ENCODE peak calls at places on chromosome 2, in eight cellular contexts. I is stomach, D is A549, N is GM12878, Y is upper lobe of left lung, P is esophagus muscularis mucosa, V is K562, K is HepG2. F is an unnamed sample.

GRCh38 chr2:186503827-186504606 is 18.0 kb downstream of the ZC3H15 start:
- DNase-seq in N (no peak), D (peak), Y (no peak), V (no peak), P (no peak), I (no peak), K (peak), F (no peak)

GRCh38 chr2:228819701-228820100 is 451.4 kb downstream of the PID1 start:
- DNase-seq in D (no peak), Y (no peak), V (no peak), I (no peak), K (no peak), P (no peak), N (no peak), F (no peak)

GRCh38 chr2:215828528-215829184 is 184.7 kb downstream of the MREG start:
- DNase-seq in P (peak), K (peak), Y (peak), V (peak), D (peak), N (no peak), I (peak), F (peak)

GRCh38 chr2:69993048-69993565 is 31.7 kb upstream of the ASPRV1 start:
- DNase-seq in Y (peak), P (no peak), D (no peak), V (no peak), N (no peak), I (no peak), K (no peak), F (peak)

GRCh38 chr2:207143131-207143473 is 22.6 kb downstream of the KLF7 start:
- DNase-seq in P (no peak), D (no peak), N (no peak), V (no peak), Y (no peak), I (no peak), K (no peak), F (no peak)

GRCh38 chr2:223976635-223977226 is 19.5 kb downstream of the MRPL44 start:
- DNase-seq in V (no peak), D (no peak), P (no peak), I (no peak), Y (no peak), K (no peak), N (no peak), F (no peak)

GRCh38 chr2:134819334-134819733 is 19.1 kb upstream of the ACMSD start:
- DNase-seq in P (no peak), N (no peak), K (no peak), V (no peak), D (peak), I (no peak), Y (no peak), F (no peak)

GRCh38 chr2:120982598-120982997 is 246.9 kb downstream of the GLI2 start:
- DNase-seq in K (no peak), I (no peak), P (no peak), D (no peak), Y (no peak), V (no peak), N (no peak), F (no peak)

GRCh38 chr2:99816908-99817307 is 325.5 kb downstream of the AFF3 start:
- DNase-seq in K (no peak), D (no peak), I (no peak), V (no peak), P (no peak), Y (no peak), N (no peak), F (no peak)

GRCh38 chr2:33215299-33215698 is 261.1 kb upstream of the RASGRP3 start:
- DNase-seq in I (no peak), Y (no peak), K (no peak), D (no peak), P (peak), N (no peak), V (no peak), F (peak)

GRCh38 chr2:184596819-184597411 is 1.4 kb upstream of the ZNF804A start:
- DNase-seq in N (no peak), D (no peak), Y (no peak), K (peak), V (no peak), P (no peak), I (no peak), F (no peak)

GRCh38 chr2:28465148-28465885 is 30.5 kb upstream of the PLB1 start:
- DNase-seq in D (no peak), Y (no peak), V (no peak), K (peak), N (no peak), P (no peak), I (no peak), F (no peak)

GRCh38 chr2:22455086-22455485 is 929.9 kb upstream of the KLHL29 start:
- DNase-seq in Y (no peak), K (no peak), N (no peak), V (no peak), D (no peak), P (no peak), I (no peak), F (no peak)

GRCh38 chr2:22449676-22450075 is 935.3 kb upstream of the KLHL29 start:
- DNase-seq in D (no peak), V (no peak), I (no peak), Y (no peak), K (no peak), P (no peak), N (no peak), F (no peak)

GRCh38 chr2:22450831-22451230 is 934.1 kb upstream of the KLHL29 start:
- DNase-seq in D (no peak), N (no peak), K (no peak), I (no peak), P (no peak), V (no peak), Y (no peak), F (no peak)
- TF ChIP-seq EP300 in D (no peak), N (no peak), K (no peak), I (no peak), P (no peak), V (no peak), Y (no peak), F (no peak)

GRCh38 chr2:141778315-141778835 is 352.4 kb downstream of the LRP1B start:
- DNase-seq in D (no peak), N (no peak), I (no peak), P (no peak), Y (no peak), V (no peak), K (no peak), F (no peak)

DNA sequence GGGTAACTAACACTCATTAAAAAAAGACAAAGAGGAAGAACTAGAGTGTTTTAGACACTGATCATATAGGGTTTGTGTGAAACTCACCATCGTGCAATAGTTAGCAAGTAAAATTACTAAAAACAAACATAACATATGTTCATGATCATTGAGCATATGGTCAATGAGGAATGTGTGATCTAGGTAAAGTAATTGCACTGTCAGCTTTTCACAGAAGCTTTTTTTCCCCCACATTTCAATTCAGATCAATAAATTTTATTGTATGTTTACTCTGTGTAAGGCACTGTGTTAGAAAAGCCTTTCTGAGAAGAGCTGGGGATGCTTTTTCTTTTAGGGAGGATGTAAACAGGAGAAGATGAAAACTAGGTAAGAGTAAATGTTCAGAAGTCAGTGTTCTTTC is 348.2 kb downstream of the LRP1B start:
- DNase-seq in V (no peak), D (no peak), N (no peak), K (no peak), Y (no peak), I (no peak), P (no peak), F (no peak)
- TF ChIP-seq EP300 in V (no peak), D (no peak), N (no peak), K (no peak), Y (no peak), I (no peak), P (no peak), F (no peak)

DNA sequence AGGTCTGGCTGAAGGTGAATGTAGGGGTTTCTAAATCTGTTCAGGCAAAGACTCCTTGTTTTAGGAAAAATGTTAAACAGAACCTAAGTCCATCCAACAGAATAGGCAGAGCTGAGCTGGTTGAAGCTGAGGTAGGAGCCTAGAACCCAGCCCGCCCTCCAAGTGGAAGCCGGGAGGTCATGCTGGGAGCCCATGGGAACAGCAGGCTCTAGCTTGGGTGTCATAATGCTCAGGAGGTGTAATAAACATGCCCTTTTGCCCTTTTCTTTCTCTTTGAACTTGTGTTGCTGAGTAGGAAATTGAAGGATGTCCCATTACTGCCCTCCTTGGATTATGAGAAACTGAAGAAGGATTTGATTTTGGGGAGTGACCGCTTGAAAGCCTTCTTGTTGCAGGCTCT is 60.3 kb downstream of the ARMC9 start:
- DNase-seq in Y (no peak), K (no peak), P (no peak), I (no peak), N (no peak), V (no peak), D (no peak), F (no peak)
- TF ChIP-seq EP300 in Y (no peak), K (no peak), P (no peak), I (no peak), N (no peak), V (no peak), D (no peak), F (no peak)

DNA sequence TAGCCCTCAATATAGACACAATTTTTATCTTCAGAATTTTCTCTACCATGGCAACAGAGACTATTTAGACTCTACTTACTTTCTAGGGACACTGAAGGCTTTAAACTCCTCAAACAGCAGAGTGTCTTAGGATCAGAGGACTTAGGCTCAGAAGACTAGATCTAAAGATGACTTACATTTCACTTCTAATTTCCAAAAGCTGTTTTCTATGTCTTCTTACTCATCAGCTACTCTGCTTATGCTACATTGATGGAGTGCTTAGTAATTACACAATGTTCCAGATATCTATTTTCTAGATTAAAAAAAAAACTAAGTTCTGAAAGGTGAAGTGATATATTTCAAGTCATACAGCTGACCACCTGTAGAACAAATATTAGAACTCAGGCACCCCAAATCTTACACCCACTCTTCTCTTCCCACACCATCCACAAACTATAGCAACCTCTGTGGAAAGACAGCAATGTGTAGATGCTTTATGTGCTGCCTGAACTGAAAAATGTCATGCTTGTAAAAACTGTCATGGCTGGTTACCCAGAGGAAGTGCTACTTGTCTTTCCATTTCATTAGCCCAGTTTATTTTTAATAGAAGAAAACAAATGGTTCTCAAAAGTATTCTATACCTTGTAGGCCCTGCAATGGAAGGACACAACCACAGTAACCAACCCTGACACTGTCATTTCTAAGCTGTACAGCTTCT is 831.0 kb upstream of the ACVR2A start:
- DNase-seq in D (no peak), N (no peak), I (no peak), V (no peak), P (no peak), K (no peak), Y (no peak), F (no peak)
- TF ChIP-seq EP300 in D (no peak), N (no peak), I (no peak), V (no peak), P (no peak), K (no peak), Y (no peak), F (no peak)